ENCODE peak calls at places on chromosome X, in four cellular contexts. One of them, this sample, is unnamed.

GRCh38 chrX:155632424-155633100 is 19.8 kb upstream of the TMLHE start:
- DNase-seq in K562: no peak
- DNase-seq in WTC11: no peak
- DNase-seq in A549: no peak
- DNase-seq in this sample: no peak

GRCh38 chrX:73922856-73923429 is 359.9 kb downstream of the CHIC1 start:
- DNase-seq in A549: no peak
- DNase-seq in K562: no peak
- DNase-seq in WTC11: no peak
- DNase-seq in this sample: no peak

GRCh38 chrX:107894038-107894437 is 68.4 kb downstream of the MID2 start:
- DNase-seq in K562: peak; percentile 41
- DNase-seq in WTC11: no peak
- DNase-seq in A549: peak; percentile 61
- DNase-seq in this sample: peak; percentile 39

GRCh38 chrX:80550722-80551121 is 130.5 kb downstream of the TENT5D start:
- DNase-seq in WTC11: peak; percentile 43
- DNase-seq in K562: no peak
- DNase-seq in A549: peak; percentile 34
- DNase-seq in this sample: peak; percentile 43

GRCh38 chrX:132413459-132413858 is 75.4 kb downstream of the MBNL3 start:
- DNase-seq in A549: peak; percentile 3
- DNase-seq in K562: peak; percentile 9
- DNase-seq in WTC11: peak; percentile 62
- DNase-seq in this sample: peak; percentile 47

GRCh38 chrX:53584891-53585290 is 101.6 kb downstream of the HUWE1 start:
- DNase-seq in WTC11: no peak
- DNase-seq in K562: no peak
- DNase-seq in A549: no peak
- DNase-seq in this sample: no peak

GRCh38 chrX:107025538-107025937 is 25.5 kb upstream of the MORC4 start:
- DNase-seq in K562: peak; percentile 19
- DNase-seq in WTC11: no peak
- DNase-seq in A549: peak; percentile 38
- DNase-seq in this sample: no peak

GRCh38 chrX:40736170-40736505 is 796 bp upstream of the MED14 start:
- DNase-seq in K562: no peak
- DNase-seq in A549: no peak
- DNase-seq in WTC11: no peak
- DNase-seq in this sample: no peak

GRCh38 chrX:40448793-40449192 is 132.0 kb upstream of the ATP6AP2 start:
- DNase-seq in K562: peak; percentile 45
- DNase-seq in WTC11: no peak
- DNase-seq in A549: no peak
- DNase-seq in this sample: no peak

DNA sequence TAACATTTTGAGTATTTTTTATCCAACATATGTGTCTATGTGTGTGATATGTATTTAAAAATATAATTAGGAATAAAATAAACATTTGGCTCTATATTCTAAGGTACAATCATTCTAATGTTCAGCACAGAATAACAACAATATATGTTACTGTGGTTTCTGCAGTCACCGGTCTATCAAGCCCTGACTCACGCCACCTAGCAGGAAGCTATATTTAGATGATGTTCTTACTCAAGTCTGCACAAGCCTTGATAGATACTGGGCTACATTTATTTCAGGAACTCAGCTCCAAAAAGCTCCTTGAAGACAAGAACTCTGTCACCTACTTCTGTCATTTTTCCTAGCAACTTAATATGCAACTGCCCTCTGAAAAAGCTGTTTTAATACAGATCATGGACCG is 152.0 kb upstream of the FTHL17 start:
- DNase-seq in K562: no peak
- DNase-seq in WTC11: no peak
- DNase-seq in A549: no peak
- DNase-seq in this sample: no peak
- TF ChIP-seq JUN in K562: no peak
- TF ChIP-seq JUN in WTC11: no peak
- TF ChIP-seq JUN in A549: no peak
- TF ChIP-seq JUN in this sample: no peak

DNA sequence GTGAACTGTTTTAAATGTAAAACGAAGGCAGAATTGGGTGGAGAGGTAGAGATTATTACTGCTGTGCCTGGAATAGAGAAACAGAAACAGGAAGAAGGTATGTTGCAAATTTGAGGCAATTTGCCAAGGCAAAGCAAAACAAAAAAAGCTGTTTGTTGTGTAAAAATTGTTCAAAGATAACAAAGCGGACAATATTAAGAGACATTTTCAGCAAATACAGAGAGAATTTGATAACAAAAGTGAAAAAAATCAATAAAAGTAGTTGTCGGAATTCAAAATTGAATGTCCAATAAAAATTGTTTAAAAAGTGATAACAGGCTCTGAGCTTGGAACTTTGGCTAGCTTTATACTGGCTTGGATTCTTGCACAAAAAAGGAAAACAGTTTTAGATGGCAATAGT is 14.4 kb upstream of the SMS start:
- DNase-seq in K562: no peak
- DNase-seq in A549: peak; percentile 18
- DNase-seq in WTC11: no peak
- DNase-seq in this sample: no peak
- TF ChIP-seq JUN in K562: no peak
- TF ChIP-seq JUN in A549: no peak
- TF ChIP-seq JUN in WTC11: no peak
- TF ChIP-seq JUN in this sample: no peak

GRCh38 chrX:69371159-69371558 is 133.0 kb upstream of the NALF2 start:
- DNase-seq in K562: no peak
- DNase-seq in WTC11: no peak
- DNase-seq in A549: no peak
- DNase-seq in this sample: no peak

GRCh38 chrX:69374569-69374968 is 129.6 kb upstream of the NALF2 start:
- DNase-seq in WTC11: no peak
- DNase-seq in K562: no peak
- DNase-seq in A549: no peak
- DNase-seq in this sample: no peak

GRCh38 chrX:69369999-69370398 is 134.1 kb upstream of the NALF2 start:
- DNase-seq in K562: no peak
- DNase-seq in WTC11: no peak
- DNase-seq in A549: no peak
- DNase-seq in this sample: no peak

GRCh38 chrX:69372435-69372834 is 131.7 kb upstream of the NALF2 start:
- DNase-seq in WTC11: no peak
- DNase-seq in A549: no peak
- DNase-seq in K562: no peak
- DNase-seq in this sample: no peak
- TF ChIP-seq JUN in WTC11: no peak
- TF ChIP-seq JUN in A549: no peak
- TF ChIP-seq JUN in K562: no peak
- TF ChIP-seq JUN in this sample: no peak

GRCh38 chrX:44667771-44668170 is 125.1 kb upstream of the FUNDC1 start:
- DNase-seq in A549: no peak
- DNase-seq in WTC11: no peak
- DNase-seq in K562: no peak
- DNase-seq in this sample: no peak
- TF ChIP-seq JUN in A549: no peak
- TF ChIP-seq JUN in WTC11: no peak
- TF ChIP-seq JUN in K562: no peak
- TF ChIP-seq JUN in this sample: no peak

DNA sequence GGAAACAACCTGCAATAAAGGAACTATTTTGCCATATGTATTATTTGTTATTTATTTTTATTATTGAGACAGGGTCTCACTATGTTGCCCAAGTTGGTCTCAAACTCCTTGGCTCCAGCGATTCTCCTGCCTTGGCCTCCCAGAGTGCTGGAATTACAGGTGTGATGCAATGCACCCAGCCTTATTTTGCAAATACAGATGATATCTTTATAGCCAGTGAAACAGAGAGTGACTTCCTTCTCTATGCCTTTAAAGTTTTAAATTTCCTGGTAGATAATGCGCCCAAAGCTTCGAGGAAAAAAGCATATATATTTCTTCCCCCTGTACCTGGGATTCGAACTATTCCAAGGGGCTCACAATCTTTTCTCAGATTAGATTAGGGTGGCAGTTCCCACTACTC is 601.1 kb upstream of the HTR2C start:
- DNase-seq in WTC11: no peak
- DNase-seq in A549: no peak
- DNase-seq in K562: no peak
- DNase-seq in this sample: no peak
- TF ChIP-seq JUN in WTC11: no peak
- TF ChIP-seq JUN in A549: no peak
- TF ChIP-seq JUN in K562: no peak
- TF ChIP-seq JUN in this sample: no peak

GRCh38 chrX:16089086-16089485 is 34.3 kb upstream of the GRPR start:
- DNase-seq in WTC11: no peak
- DNase-seq in K562: no peak
- DNase-seq in A549: no peak
- DNase-seq in this sample: no peak
- TF ChIP-seq JUN in WTC11: no peak
- TF ChIP-seq JUN in K562: no peak
- TF ChIP-seq JUN in A549: no peak
- TF ChIP-seq JUN in this sample: no peak

GRCh38 chrX:149908308-149908707 is 21.1 kb upstream of the HSFX4 start:
- DNase-seq in K562: no peak
- DNase-seq in A549: no peak
- DNase-seq in WTC11: no peak
- DNase-seq in this sample: no peak

GRCh38 chrX:149908727-149909126 is 20.6 kb upstream of the HSFX4 start:
- DNase-seq in WTC11: no peak
- DNase-seq in K562: no peak
- DNase-seq in A549: no peak
- DNase-seq in this sample: no peak

GRCh38 chrX:149909324-149910177 is 19.8 kb upstream of the HSFX4 start:
- DNase-seq in WTC11: no peak
- DNase-seq in K562: no peak
- DNase-seq in A549: no peak
- DNase-seq in this sample: no peak

GRCh38 chrX:149910178-149910695 is 19.1 kb upstream of the HSFX4 start:
- DNase-seq in WTC11: no peak
- DNase-seq in K562: no peak
- DNase-seq in A549: no peak
- DNase-seq in this sample: no peak
- TF ChIP-seq JUN in WTC11: no peak
- TF ChIP-seq JUN in K562: no peak
- TF ChIP-seq JUN in A549: no peak
- TF ChIP-seq JUN in this sample: no peak

GRCh38 chrX:94424456-94424855 is 750.5 kb downstream of the FAM133A start:
- DNase-seq in A549: no peak
- DNase-seq in K562: no peak
- DNase-seq in WTC11: no peak
- DNase-seq in this sample: no peak
- TF ChIP-seq JUN in A549: no peak
- TF ChIP-seq JUN in K562: no peak
- TF ChIP-seq JUN in WTC11: no peak
- TF ChIP-seq JUN in this sample: no peak

DNA sequence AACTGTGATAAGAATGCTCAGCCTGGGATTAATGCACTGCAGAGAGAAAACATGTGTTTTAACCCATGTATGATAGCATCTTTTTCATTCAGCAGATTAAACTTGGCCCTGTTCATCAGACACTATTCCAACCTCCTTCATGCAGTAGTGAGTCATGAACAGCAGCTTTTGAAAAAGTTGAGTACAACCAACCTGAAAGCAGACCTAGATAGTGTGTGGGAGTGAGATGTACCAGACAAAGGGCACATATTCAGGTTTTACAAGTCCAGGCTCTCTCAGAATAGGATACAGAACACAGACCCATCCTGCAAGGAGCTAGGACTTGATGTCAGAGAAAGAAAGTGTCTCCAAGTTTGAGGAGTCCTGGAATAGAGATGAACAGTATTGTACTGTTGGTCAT is 237.3 kb upstream of the STS start:
- DNase-seq in A549: no peak
- DNase-seq in WTC11: no peak
- DNase-seq in K562: no peak
- DNase-seq in this sample: no peak
- TF ChIP-seq JUN in A549: no peak
- TF ChIP-seq JUN in WTC11: no peak
- TF ChIP-seq JUN in K562: no peak
- TF ChIP-seq JUN in this sample: no peak

DNA sequence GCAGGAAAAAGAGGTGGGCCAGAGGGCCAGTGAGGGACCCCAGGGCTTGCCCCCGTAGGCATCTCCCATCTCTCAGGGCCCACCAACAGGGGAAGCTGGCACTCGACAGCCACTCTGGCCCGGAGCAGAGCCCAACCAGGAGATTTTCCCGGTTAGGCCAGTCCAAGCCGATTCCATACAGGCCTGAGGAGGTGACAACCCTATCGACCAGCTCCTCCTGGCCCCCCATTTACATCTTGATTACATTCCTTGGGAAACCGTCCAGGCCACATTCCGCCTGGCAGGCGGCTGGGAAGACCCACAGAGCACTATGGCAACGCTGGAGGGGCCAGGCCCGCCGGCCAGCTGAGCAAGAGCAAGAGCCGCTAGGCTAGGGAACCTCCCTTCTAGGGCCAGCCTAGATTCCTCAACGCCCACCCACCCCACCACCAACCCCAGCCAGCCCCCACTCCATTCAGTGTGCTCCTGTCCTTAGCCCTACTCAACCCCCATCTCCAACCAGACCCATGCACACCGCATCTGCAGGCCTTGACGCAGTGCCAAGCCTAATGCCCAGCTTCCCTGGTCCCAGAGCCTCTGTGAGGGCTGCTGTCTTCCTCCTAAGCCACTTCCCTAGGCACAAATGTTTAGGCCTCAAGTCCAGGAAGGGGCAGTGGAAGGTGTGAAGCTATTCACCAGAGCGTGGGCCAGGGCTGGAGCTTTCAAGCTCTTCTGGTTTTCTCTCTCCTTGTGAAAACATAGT is 161.2 kb downstream of the EFNB1 start:
- DNase-seq in WTC11: peak; percentile 72
- DNase-seq in K562: peak; percentile 4
- DNase-seq in A549: no peak
- DNase-seq in this sample: peak; percentile 58
- TF ChIP-seq JUN in WTC11: no peak
- TF ChIP-seq JUN in K562: no peak
- TF ChIP-seq JUN in A549: no peak
- TF ChIP-seq JUN in this sample: no peak

This sample was measured in H1.